ENCODE peak calls at places on chromosomes 4 and X, in seven cellular contexts. S is BJ, O is OCI-LY7, V is neural crest cell, I is left ventricle myocardium inferior, A is fibroblast of mammary gland, H is PC-3. N is an unnamed sample.

GRCh38 chrX:1521459-1521956 is 15.5 kb downstream of the P2RY8 start:
- DNase-seq in I (no peak), O (peak), A (no peak), V (no peak), H (no peak), S (no peak), N (peak)

GRCh38 chr4:836003-836511 is 10.1 kb upstream of the CPLX1 start:
- DNase-seq in A (no peak), O (no peak), S (no peak), I (no peak), V (no peak), H (no peak), N (no peak)

GRCh38 chr4:7206856-7207567 is 14.7 kb downstream of the SORCS2 start:
- DNase-seq in O (no peak), I (peak), H (peak), S (peak), V (no peak), A (peak), N (no peak)

GRCh38 chr4:76301775-76302162 is 4.8 kb upstream of the STBD1 start:
- DNase-seq in A (no peak), H (no peak), S (no peak), I (no peak), O (no peak), V (no peak), N (no peak)

GRCh38 chr4:186740822-186741221 is 17.2 kb upstream of the FAT1 start:
- DNase-seq in O (no peak), H (no peak), S (no peak), I (no peak), V (no peak), A (peak), N (no peak)

GRCh38 chrX:16436348-16437188 is 213.4 kb upstream of the S100G start:
- DNase-seq in V (peak), O (peak), A (peak), I (peak), S (no peak), H (peak), N (peak)

GRCh38 chr4:4663028-4663427 is 121.2 kb upstream of the STX18 start:
- DNase-seq in I (no peak), H (peak), V (no peak), A (peak), O (no peak), S (no peak), N (no peak)

GRCh38 chr4:95129708-95130343 is 372.1 kb downstream of the BMPR1B start:
- DNase-seq in O (no peak), I (no peak), H (peak), A (peak), V (no peak), S (peak), N (no peak)

GRCh38 chr4:4583606-4584005 is 41.8 kb upstream of the STX18 start:
- DNase-seq in V (no peak), S (no peak), H (no peak), O (no peak), I (no peak), A (no peak), N (no peak)

GRCh38 chr4:120331486-120332281 is 265.0 kb upstream of the MAD2L1 start:
- DNase-seq in A (peak), V (no peak), S (no peak), I (no peak), H (peak), O (no peak), N (peak)

GRCh38 chr4:141246243-141246642 is 25.5 kb downstream of the ZNF330 start:
- DNase-seq in V (no peak), O (no peak), H (no peak), I (no peak), A (peak), S (peak), N (no peak)

GRCh38 chr4:126238010-126238409 is 923.3 kb downstream of the FAT4 start:
- DNase-seq in O (no peak), I (no peak), V (no peak), A (no peak), H (no peak), S (no peak), N (no peak)

GRCh38 chr4:53498712-53499111 is 92.6 kb downstream of the LNX1 start:
- DNase-seq in I (no peak), A (no peak), H (no peak), V (no peak), S (no peak), O (no peak), N (no peak)

GRCh38 chr4:46844325-46844917 is 64.6 kb downstream of the COX7B2 start:
- DNase-seq in O (peak), S (no peak), I (no peak), H (peak), V (peak), A (peak), N (peak)

GRCh38 chr4:102541708-102542107 is 40.5 kb downstream of the NFKB1 start:
- DNase-seq in O (no peak), A (no peak), V (no peak), I (no peak), S (no peak), H (no peak), N (no peak)
- TF ChIP-seq CTCF in O (peak), A (no peak), V (no peak), I (no peak), S (no peak), H (peak), N (no peak)

GRCh38 chr4:56817840-56818491 is 3.5 kb downstream of the SPINK2 start:
- DNase-seq in H (peak), V (no peak), S (no peak), A (no peak), I (no peak), O (no peak), N (peak)

GRCh38 chr4:56823933-56824600 is 2.6 kb upstream of the SPINK2 start:
- DNase-seq in V (no peak), I (no peak), A (no peak), O (no peak), H (no peak), S (no peak), N (no peak)

GRCh38 chr4:56818797-56819196 is 2.7 kb downstream of the SPINK2 start:
- DNase-seq in V (no peak), S (no peak), O (no peak), I (no peak), A (no peak), H (no peak), N (no peak)

GRCh38 chr4:56821394-56822263 is at the start of gene SPINK2:
- DNase-seq in H (peak), O (peak), A (no peak), V (peak), I (peak), S (no peak), N (peak)
- TF ChIP-seq CTCF in H (peak), O (peak), A (no peak), V (peak), I (no peak), S (peak), N (peak)

DNA sequence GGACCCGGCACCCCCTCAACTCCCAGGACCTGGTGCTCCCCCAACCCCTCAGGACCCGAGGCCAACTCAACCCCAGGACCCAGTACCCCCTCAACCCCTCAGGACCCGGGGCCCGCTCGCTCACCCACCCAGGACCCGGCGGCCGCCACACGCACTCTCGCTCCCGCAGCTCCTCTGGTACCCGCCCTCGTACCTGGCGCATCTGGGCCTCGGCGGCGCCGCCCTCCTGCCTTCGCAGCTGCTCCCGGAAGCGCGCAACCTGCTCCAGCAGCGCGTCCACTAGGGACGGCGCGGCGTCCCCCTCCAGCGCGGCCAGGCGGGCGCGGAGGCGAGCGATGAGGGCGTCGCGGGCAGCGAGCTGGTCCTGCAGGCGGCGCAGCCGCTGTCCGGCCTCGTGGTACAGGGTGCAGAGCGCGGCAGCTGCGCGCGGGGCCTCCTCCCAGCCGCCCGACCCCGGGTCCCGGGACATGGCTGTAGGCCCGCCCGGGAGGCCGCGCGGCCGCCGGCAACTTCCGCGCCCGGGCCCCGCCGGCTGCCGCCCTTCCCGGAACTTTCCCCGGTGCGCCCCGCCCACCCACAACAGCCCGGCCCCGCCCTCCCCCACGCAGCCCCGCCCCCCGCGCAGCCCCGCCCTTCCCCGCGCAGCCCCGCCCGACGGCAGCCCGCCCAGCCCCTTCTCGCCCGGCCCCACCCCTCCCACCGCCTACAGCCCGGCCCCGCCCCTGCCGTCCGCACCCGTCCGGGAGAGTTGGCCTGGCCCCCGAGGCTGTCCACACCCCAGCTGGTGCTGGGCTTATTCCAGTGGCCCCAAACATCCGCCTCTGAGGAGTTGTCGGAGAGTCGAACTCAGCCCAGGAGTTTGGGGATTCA is at the start of gene TNIP2:
- DNase-seq in H (peak), S (no peak), V (peak), I (peak), A (peak), O (peak), N (peak)
- TF ChIP-seq CTCF in H (no peak), S (peak), V (peak), I (peak), A (no peak), O (no peak), N (no peak)

GRCh38 chr4:73853718-73854473 is 800 bp downstream of the PF4V1 start:
- DNase-seq in H (no peak), I (no peak), S (no peak), O (no peak), V (no peak), A (no peak), N (no peak)

GRCh38 chr4:73855406-73855805 is 2.3 kb downstream of the PF4V1 start:
- DNase-seq in I (no peak), V (no peak), O (no peak), H (no peak), A (no peak), S (no peak), N (no peak)

GRCh38 chr4:73852771-73853170 is 325 bp upstream of the PF4V1 start:
- DNase-seq in H (no peak), S (no peak), V (no peak), I (no peak), A (no peak), O (no peak), N (no peak)

GRCh38 chr4:73851293-73851692 is 1.8 kb upstream of the PF4V1 start:
- DNase-seq in S (no peak), I (no peak), A (no peak), H (no peak), O (no peak), V (no peak), N (no peak)

GRCh38 chr4:73853246-73853704 is at the start of gene PF4V1:
- DNase-seq in I (no peak), S (no peak), A (peak), O (no peak), V (no peak), H (no peak), N (no peak)
- TF ChIP-seq CTCF in I (peak), S (peak), A (peak), O (no peak), V (no peak), H (no peak), N (no peak)

N was measured in MM.1S.